ENCODE peak calls at places on chromosome 5, in seven cellular contexts. One of them, this sample, is unnamed.
A peak's percentile ranks its signal among the peaks of the same experiment; 100 is the strongest.

GRCh38 chr5:73655521-73656160 is 29.6 kb downstream of the ARHGEF28 start:
- DNase-seq in neural progenitor cell: no peak
- DNase-seq in IMR-90: no peak
- DNase-seq in trophoblast cell: no peak
- DNase-seq in endothelial cell of umbilical vein: no peak
- DNase-seq in SK-N-SH: no peak
- DNase-seq in mesendoderm: no peak
- DNase-seq in this sample: no peak

GRCh38 chr5:172929371-172929838 is 29.8 kb upstream of the RPL26L1 start:
- DNase-seq in mesendoderm: no peak
- DNase-seq in trophoblast cell: peak; percentile 88
- DNase-seq in IMR-90: peak; percentile 99
- DNase-seq in SK-N-SH: no peak
- DNase-seq in endothelial cell of umbilical vein: peak; percentile 61
- DNase-seq in neural progenitor cell: no peak
- DNase-seq in this sample: no peak

GRCh38 chr5:71892641-71893340 is 173.7 kb downstream of the CARTPT start:
- DNase-seq in IMR-90: no peak
- DNase-seq in SK-N-SH: no peak
- DNase-seq in trophoblast cell: no peak
- DNase-seq in neural progenitor cell: no peak
- DNase-seq in mesendoderm: peak; percentile 61
- DNase-seq in endothelial cell of umbilical vein: no peak
- DNase-seq in this sample: no peak

GRCh38 chr5:94849324-94849723 is 230.9 kb downstream of the SLF1 start:
- DNase-seq in IMR-90: no peak
- DNase-seq in mesendoderm: peak; percentile 61
- DNase-seq in neural progenitor cell: peak; percentile 34
- DNase-seq in trophoblast cell: no peak
- DNase-seq in SK-N-SH: no peak
- DNase-seq in endothelial cell of umbilical vein: no peak
- DNase-seq in this sample: peak; percentile 29

GRCh38 chr5:57277085-57277484 is 103.2 kb downstream of the GPBP1 start:
- DNase-seq in trophoblast cell: peak; percentile 39
- DNase-seq in SK-N-SH: peak; percentile 8
- DNase-seq in neural progenitor cell: no peak
- DNase-seq in mesendoderm: peak; percentile 7
- DNase-seq in endothelial cell of umbilical vein: peak; percentile 54
- DNase-seq in IMR-90: peak; percentile 40
- DNase-seq in this sample: peak; percentile 73

GRCh38 chr5:36878421-36879088 is 2.0 kb downstream of the NIPBL start:
- DNase-seq in IMR-90: peak; percentile 57
- DNase-seq in mesendoderm: peak; percentile 94
- DNase-seq in neural progenitor cell: peak; percentile 92
- DNase-seq in endothelial cell of umbilical vein: peak; percentile 54
- DNase-seq in SK-N-SH: peak; percentile 69
- DNase-seq in trophoblast cell: peak; percentile 33
- DNase-seq in this sample: peak; percentile 42

GRCh38 chr5:68467208-68467607 is 251.7 kb downstream of the PIK3R1 start:
- DNase-seq in mesendoderm: no peak
- DNase-seq in SK-N-SH: no peak
- DNase-seq in IMR-90: no peak
- DNase-seq in neural progenitor cell: no peak
- DNase-seq in endothelial cell of umbilical vein: no peak
- DNase-seq in trophoblast cell: no peak
- DNase-seq in this sample: no peak

GRCh38 chr5:119398713-119399492 is 43.1 kb downstream of the TNFAIP8 start:
- DNase-seq in SK-N-SH: no peak
- DNase-seq in IMR-90: no peak
- DNase-seq in mesendoderm: no peak
- DNase-seq in trophoblast cell: no peak
- DNase-seq in endothelial cell of umbilical vein: no peak
- DNase-seq in neural progenitor cell: no peak
- DNase-seq in this sample: no peak

GRCh38 chr5:74576941-74577456 is 63.5 kb downstream of the ENC1 start:
- DNase-seq in mesendoderm: peak; percentile 20
- DNase-seq in SK-N-SH: no peak
- DNase-seq in trophoblast cell: peak; percentile 96
- DNase-seq in endothelial cell of umbilical vein: peak; percentile 79
- DNase-seq in IMR-90: peak; percentile 58
- DNase-seq in neural progenitor cell: no peak
- DNase-seq in this sample: no peak

GRCh38 chr5:127051591-127051990 is 21.2 kb upstream of the MARCHF3 start:
- DNase-seq in endothelial cell of umbilical vein: no peak
- DNase-seq in neural progenitor cell: no peak
- DNase-seq in IMR-90: no peak
- DNase-seq in trophoblast cell: no peak
- DNase-seq in mesendoderm: no peak
- DNase-seq in SK-N-SH: no peak
- DNase-seq in this sample: no peak

GRCh38 chr5:124981901-124982300 is 235.5 kb upstream of the ZNF608 start:
- DNase-seq in SK-N-SH: no peak
- DNase-seq in mesendoderm: no peak
- DNase-seq in endothelial cell of umbilical vein: no peak
- DNase-seq in trophoblast cell: no peak
- DNase-seq in IMR-90: no peak
- DNase-seq in neural progenitor cell: no peak
- DNase-seq in this sample: no peak

GRCh38 chr5:154446183-154447073 is 631 bp downstream of the SAP30L start:
- DNase-seq in endothelial cell of umbilical vein: peak; percentile 78
- DNase-seq in mesendoderm: peak; percentile 65
- DNase-seq in IMR-90: peak; percentile 66
- DNase-seq in SK-N-SH: peak; percentile 76
- DNase-seq in trophoblast cell: peak; percentile 67
- DNase-seq in neural progenitor cell: peak; percentile 78
- DNase-seq in this sample: peak; percentile 67

GRCh38 chr5:82356808-82357671 is 78.9 kb upstream of the RPS23 start:
- DNase-seq in mesendoderm: peak; percentile 81
- DNase-seq in neural progenitor cell: no peak
- DNase-seq in trophoblast cell: no peak
- DNase-seq in SK-N-SH: no peak
- DNase-seq in IMR-90: peak; percentile 94
- DNase-seq in endothelial cell of umbilical vein: peak; percentile 91
- DNase-seq in this sample: no peak

GRCh38 chr5:154309361-154309725 is 118.8 kb downstream of the GALNT10 start:
- DNase-seq in trophoblast cell: peak; percentile 89
- DNase-seq in mesendoderm: no peak
- DNase-seq in IMR-90: peak; percentile 60
- DNase-seq in SK-N-SH: no peak
- DNase-seq in endothelial cell of umbilical vein: peak; percentile 19
- DNase-seq in neural progenitor cell: no peak
- DNase-seq in this sample: no peak

GRCh38 chr5:143836161-143836725 is 24.3 kb downstream of the HMHB1 start:
- DNase-seq in IMR-90: no peak
- DNase-seq in mesendoderm: no peak
- DNase-seq in SK-N-SH: no peak
- DNase-seq in trophoblast cell: peak; percentile 24
- DNase-seq in endothelial cell of umbilical vein: no peak
- DNase-seq in neural progenitor cell: no peak
- DNase-seq in this sample: no peak

GRCh38 chr5:35884125-35884788 is 27.6 kb downstream of the IL7R start:
- DNase-seq in mesendoderm: peak; percentile 94
- DNase-seq in endothelial cell of umbilical vein: peak; percentile 57
- DNase-seq in SK-N-SH: no peak
- DNase-seq in IMR-90: peak; percentile 90
- DNase-seq in neural progenitor cell: no peak
- DNase-seq in trophoblast cell: peak; percentile 99
- DNase-seq in this sample: no peak

GRCh38 chr5:14733661-14734060 is 69.1 kb downstream of the OTULIN start:
- DNase-seq in neural progenitor cell: no peak
- DNase-seq in SK-N-SH: no peak
- DNase-seq in mesendoderm: no peak
- DNase-seq in trophoblast cell: no peak
- DNase-seq in IMR-90: no peak
- DNase-seq in endothelial cell of umbilical vein: no peak
- DNase-seq in this sample: no peak

GRCh38 chr5:149474198-149474597 is 77.0 kb downstream of the CSNK1A1 start:
- DNase-seq in endothelial cell of umbilical vein: no peak
- DNase-seq in trophoblast cell: peak; percentile 90
- DNase-seq in SK-N-SH: no peak
- DNase-seq in IMR-90: no peak
- DNase-seq in neural progenitor cell: no peak
- DNase-seq in mesendoderm: no peak
- DNase-seq in this sample: no peak

GRCh38 chr5:72125271-72125670 is 18.0 kb downstream of the MAP1B start:
- DNase-seq in neural progenitor cell: no peak
- DNase-seq in trophoblast cell: no peak
- DNase-seq in SK-N-SH: no peak
- DNase-seq in endothelial cell of umbilical vein: no peak
- DNase-seq in mesendoderm: no peak
- DNase-seq in IMR-90: no peak
- DNase-seq in this sample: no peak

GRCh38 chr5:103800728-103801127 is 238.1 kb upstream of the NUDT12 start:
- DNase-seq in IMR-90: peak; percentile 0
- DNase-seq in trophoblast cell: peak; percentile 6
- DNase-seq in endothelial cell of umbilical vein: no peak
- DNase-seq in neural progenitor cell: no peak
- DNase-seq in SK-N-SH: no peak
- DNase-seq in mesendoderm: no peak
- DNase-seq in this sample: no peak

GRCh38 chr5:62931551-62931950 is 352.9 kb downstream of the LRRC70 start:
- DNase-seq in SK-N-SH: no peak
- DNase-seq in trophoblast cell: no peak
- DNase-seq in IMR-90: no peak
- DNase-seq in neural progenitor cell: no peak
- DNase-seq in endothelial cell of umbilical vein: no peak
- DNase-seq in mesendoderm: no peak
- DNase-seq in this sample: no peak

GRCh38 chr5:122150128-122150685 is 20.9 kb downstream of the ZNF474 start:
- DNase-seq in mesendoderm: no peak
- DNase-seq in endothelial cell of umbilical vein: no peak
- DNase-seq in SK-N-SH: peak; percentile 27
- DNase-seq in neural progenitor cell: no peak
- DNase-seq in trophoblast cell: no peak
- DNase-seq in IMR-90: peak; percentile 59
- DNase-seq in this sample: no peak

GRCh38 chr5:5342784-5343183 is 79.7 kb upstream of the ICE1 start:
- DNase-seq in SK-N-SH: no peak
- DNase-seq in mesendoderm: no peak
- DNase-seq in endothelial cell of umbilical vein: no peak
- DNase-seq in IMR-90: peak; percentile 13
- DNase-seq in neural progenitor cell: no peak
- DNase-seq in trophoblast cell: no peak
- DNase-seq in this sample: no peak

GRCh38 chr5:157470616-157471015 is 10.6 kb downstream of the NIPAL4 start:
- DNase-seq in neural progenitor cell: no peak
- DNase-seq in mesendoderm: no peak
- DNase-seq in trophoblast cell: no peak
- DNase-seq in SK-N-SH: no peak
- DNase-seq in IMR-90: no peak
- DNase-seq in endothelial cell of umbilical vein: no peak
- DNase-seq in this sample: no peak

GRCh38 chr5:137743031-137743640 is 7.2 kb upstream of the KLHL3 start:
- DNase-seq in mesendoderm: peak; percentile 89
- DNase-seq in neural progenitor cell: peak; percentile 86
- DNase-seq in trophoblast cell: peak; percentile 88
- DNase-seq in endothelial cell of umbilical vein: peak; percentile 72
- DNase-seq in SK-N-SH: peak; percentile 50
- DNase-seq in IMR-90: peak; percentile 77
- DNase-seq in this sample: peak; percentile 86

GRCh38 chr5:107855171-107855570 is 184.4 kb upstream of the EFNA5 start:
- DNase-seq in IMR-90: no peak
- DNase-seq in SK-N-SH: no peak
- DNase-seq in trophoblast cell: no peak
- DNase-seq in neural progenitor cell: peak; percentile 9
- DNase-seq in mesendoderm: no peak
- DNase-seq in endothelial cell of umbilical vein: no peak
- DNase-seq in this sample: no peak
- H3K4me2 ChIP-seq in IMR-90: no peak overlapping the region
- H3K4me2 ChIP-seq in SK-N-SH: no peak overlapping the region
- H3K4me2 ChIP-seq in trophoblast cell: no peak overlapping the region
- H3K4me2 ChIP-seq in neural progenitor cell: no peak overlapping the region
- H3K4me2 ChIP-seq in mesendoderm: no peak overlapping the region
- H3K4me2 ChIP-seq in endothelial cell of umbilical vein: no peak overlapping the region
- H3K4me2 ChIP-seq in this sample: no peak overlapping the region

GRCh38 chr5:113574417-113574816 is 60.9 kb downstream of the YTHDC2 start:
- DNase-seq in trophoblast cell: no peak
- DNase-seq in endothelial cell of umbilical vein: no peak
- DNase-seq in SK-N-SH: no peak
- DNase-seq in neural progenitor cell: no peak
- DNase-seq in IMR-90: peak; percentile 96
- DNase-seq in mesendoderm: no peak
- DNase-seq in this sample: no peak

GRCh38 chr5:113581388-113581787 is 67.9 kb downstream of the YTHDC2 start:
- DNase-seq in mesendoderm: no peak
- DNase-seq in trophoblast cell: no peak
- DNase-seq in IMR-90: no peak
- DNase-seq in neural progenitor cell: no peak
- DNase-seq in endothelial cell of umbilical vein: no peak
- DNase-seq in SK-N-SH: no peak
- DNase-seq in this sample: no peak

GRCh38 chr5:113572716-113573115 is 59.2 kb downstream of the YTHDC2 start:
- DNase-seq in IMR-90: no peak
- DNase-seq in neural progenitor cell: no peak
- DNase-seq in endothelial cell of umbilical vein: no peak
- DNase-seq in SK-N-SH: no peak
- DNase-seq in trophoblast cell: no peak
- DNase-seq in mesendoderm: no peak
- DNase-seq in this sample: no peak

GRCh38 chr5:113575074-113575473 is 61.6 kb downstream of the YTHDC2 start:
- DNase-seq in endothelial cell of umbilical vein: no peak
- DNase-seq in trophoblast cell: no peak
- DNase-seq in SK-N-SH: no peak
- DNase-seq in neural progenitor cell: no peak
- DNase-seq in IMR-90: no peak
- DNase-seq in mesendoderm: no peak
- DNase-seq in this sample: no peak

GRCh38 chr5:113578091-113578490 is 64.6 kb downstream of the YTHDC2 start:
- DNase-seq in mesendoderm: no peak
- DNase-seq in SK-N-SH: no peak
- DNase-seq in neural progenitor cell: no peak
- DNase-seq in endothelial cell of umbilical vein: no peak
- DNase-seq in trophoblast cell: no peak
- DNase-seq in IMR-90: no peak
- DNase-seq in this sample: no peak
- H3K9ac ChIP-seq in mesendoderm: no peak overlapping the region
- H3K9ac ChIP-seq in SK-N-SH: no peak overlapping the region
- H3K9ac ChIP-seq in neural progenitor cell: no peak overlapping the region
- H3K9ac ChIP-seq in endothelial cell of umbilical vein: no peak overlapping the region
- H3K9ac ChIP-seq in trophoblast cell: no peak overlapping the region
- H3K9ac ChIP-seq in IMR-90: no peak overlapping the region
- H3K9ac ChIP-seq in this sample: no peak overlapping the region

DNA sequence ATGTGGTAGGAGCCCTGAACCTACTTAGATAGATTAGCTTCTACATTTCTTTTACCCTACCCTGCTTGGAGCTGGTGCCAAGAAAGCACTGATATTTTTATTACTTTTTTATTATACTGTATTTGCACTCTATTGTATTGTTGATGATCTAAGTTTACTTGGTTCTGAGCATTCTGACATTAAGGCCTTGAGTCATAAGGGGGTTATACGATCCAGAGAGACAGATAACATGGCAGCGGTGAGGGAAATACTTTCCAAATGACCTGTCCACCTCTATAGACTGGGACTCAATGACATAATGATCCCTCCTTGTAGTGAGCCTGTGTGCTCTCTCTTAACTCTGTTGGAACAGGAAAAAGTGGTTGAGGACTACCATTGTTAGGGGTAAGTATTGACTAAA is 176.3 kb downstream of the MAN2A1 start:
- DNase-seq in SK-N-SH: no peak
- DNase-seq in endothelial cell of umbilical vein: peak; percentile 88
- DNase-seq in neural progenitor cell: no peak
- DNase-seq in mesendoderm: no peak
- DNase-seq in trophoblast cell: peak; percentile 82
- DNase-seq in IMR-90: peak; percentile 79
- DNase-seq in this sample: no peak
- H3K4me2 ChIP-seq in SK-N-SH: peak overlapping the region; percentile 51
- H3K4me2 ChIP-seq in endothelial cell of umbilical vein: peak overlapping the region; percentile 53
- H3K4me2 ChIP-seq in neural progenitor cell: no peak overlapping the region
- H3K4me2 ChIP-seq in mesendoderm: no peak overlapping the region
- H3K4me2 ChIP-seq in trophoblast cell: no peak overlapping the region
- H3K4me2 ChIP-seq in IMR-90: peak overlapping the region; percentile 11
- H3K4me2 ChIP-seq in this sample: no peak overlapping the region

GRCh38 chr5:134510970-134511795 is 14.3 kb upstream of the JADE2 start:
- DNase-seq in mesendoderm: peak; percentile 99
- DNase-seq in SK-N-SH: no peak
- DNase-seq in IMR-90: peak; percentile 69
- DNase-seq in neural progenitor cell: no peak
- DNase-seq in trophoblast cell: peak; percentile 93
- DNase-seq in endothelial cell of umbilical vein: peak; percentile 58
- DNase-seq in this sample: no peak
- H3K9ac ChIP-seq in mesendoderm: peak overlapping the region; percentile 67
- H3K9ac ChIP-seq in SK-N-SH: no peak overlapping the region
- H3K9ac ChIP-seq in IMR-90: no peak overlapping the region
- H3K9ac ChIP-seq in neural progenitor cell: no peak overlapping the region
- H3K9ac ChIP-seq in trophoblast cell: no peak overlapping the region
- H3K9ac ChIP-seq in endothelial cell of umbilical vein: no peak overlapping the region
- H3K9ac ChIP-seq in this sample: no peak overlapping the region